ENCODE peak calls at places on chromosomes 11 and 22, in seven cellular contexts. L is MM.1S; I is lower lobe of right lung; D is GM13977; U is HFFc6; P is dorsolateral prefrontal cortex; F is CD8-positive, alpha-beta T cell. O is an unnamed sample.
A peak's percentile ranks its signal among the peaks of the same experiment; 100 is the strongest.

GRCh38 chr11:65884716-65885092 is 3.6 kb downstream of the FIBP start:
- DNase-seq in D (peak; percentile 87), I (peak; percentile 85), L (peak; percentile 79), F (peak; percentile 79), U (peak; percentile 58), P (peak; percentile 71), O (peak; percentile 88)

GRCh38 chr22:33835196-33835788 is 85.0 kb downstream of the LARGE1 start:
- DNase-seq in D (no peak), P (no peak), L (no peak), U (no peak), I (no peak), F (no peak), O (no peak)

GRCh38 chr11:119380816-119381185 is 689 bp downstream of the USP2 start:
- DNase-seq in L (no peak), P (no peak), D (no peak), U (no peak), F (no peak), I (no peak), O (no peak)

GRCh38 chr22:34070051-34070450 is 149.8 kb upstream of the LARGE1 start:
- DNase-seq in D (no peak), I (no peak), F (no peak), U (no peak), L (no peak), P (peak; percentile 42), O (no peak)

GRCh38 chr11:114171257-114172054 is 111.9 kb downstream of the ZBTB16 start:
- DNase-seq in D (no peak), L (no peak), P (no peak), F (no peak), U (no peak), I (peak; percentile 86), O (no peak)

GRCh38 chr22:40030757-40031092 is 36.0 kb downstream of the FAM83F start:
- DNase-seq in P (no peak), D (no peak), U (no peak), I (no peak), F (peak; percentile 19), L (no peak), O (no peak)

GRCh38 chr11:473415-473814 is 23.3 kb downstream of the PTDSS2 start:
- DNase-seq in I (no peak), D (no peak), F (no peak), U (no peak), L (no peak), P (no peak), O (no peak)

GRCh38 chr11:112828433-112828832 is 132.8 kb upstream of the NCAM1 start:
- DNase-seq in P (no peak), F (no peak), D (no peak), U (no peak), L (no peak), I (no peak), O (no peak)

GRCh38 chr11:73242291-73243092 is 24.4 kb downstream of the P2RY2 start:
- DNase-seq in P (peak; percentile 72), L (peak; percentile 70), F (no peak), D (peak; percentile 87), I (peak; percentile 77), U (peak; percentile 64), O (peak; percentile 88)

GRCh38 chr11:84146826-84147225 is 860.7 kb upstream of the CCDC90B start:
- DNase-seq in I (no peak), L (no peak), P (no peak), F (no peak), D (no peak), U (no peak), O (no peak)
- TF ChIP-seq CTCF in I (no peak), L (no peak), P (no peak), F (no peak), D (no peak), U (no peak), O (no peak)

DNA sequence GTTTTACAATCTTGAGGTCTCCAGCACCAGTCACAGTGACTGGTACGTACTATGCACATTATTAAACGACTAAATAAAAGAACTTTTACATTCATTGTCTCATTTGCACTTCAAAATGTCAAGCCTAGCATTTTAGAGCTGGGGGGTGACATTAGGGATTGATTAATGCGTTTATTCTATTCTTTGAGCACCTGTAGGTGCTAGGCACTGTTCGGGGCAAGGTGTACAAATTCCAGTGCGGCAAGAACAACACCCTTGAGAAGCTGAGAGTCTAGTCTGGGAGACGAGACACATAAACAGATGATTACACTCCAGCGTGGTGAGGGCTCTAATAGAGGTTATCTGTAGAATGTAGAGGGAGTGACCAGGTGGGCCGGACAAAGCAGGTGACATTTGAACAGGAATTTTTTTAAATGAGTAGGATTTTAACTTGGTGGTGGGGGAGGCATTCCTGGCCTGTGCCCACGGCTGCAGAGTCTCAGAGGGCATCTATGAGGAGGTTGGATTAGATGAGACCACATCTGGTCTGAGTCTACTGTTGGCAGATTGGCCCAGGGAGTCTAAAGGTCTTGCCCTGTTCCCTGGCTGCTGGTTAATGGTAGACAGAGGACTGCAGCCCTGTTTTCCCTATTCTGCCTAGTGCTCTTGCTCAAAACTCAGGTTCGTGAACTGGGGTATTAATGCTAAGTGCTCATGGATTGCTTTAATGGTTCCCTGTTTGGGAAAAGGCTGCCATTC is 956 bp downstream of the CAT start:
- DNase-seq in D (no peak), L (no peak), U (no peak), I (no peak), F (no peak), P (no peak), O (no peak)
- TF ChIP-seq CTCF in D (no peak), L (no peak), U (no peak), I (no peak), F (no peak), P (no peak), O (no peak)

GRCh38 chr11:87300640-87301381 is 263.1 kb downstream of the TMEM135 start:
- DNase-seq in U (no peak), P (no peak), I (no peak), F (no peak), L (peak; percentile 54), D (no peak), O (no peak)
- TF ChIP-seq CTCF in U (no peak), P (no peak), I (no peak), F (no peak), L (peak; percentile 22), D (no peak), O (no peak)

GRCh38 chr11:74280494-74280893 is 30.9 kb downstream of the P4HA3 start:
- DNase-seq in F (no peak), P (no peak), L (no peak), I (no peak), D (no peak), U (no peak), O (no peak)

GRCh38 chr11:74282863-74283484 is 28.5 kb downstream of the P4HA3 start:
- DNase-seq in U (no peak), P (no peak), F (no peak), L (no peak), I (no peak), D (no peak), O (no peak)

GRCh38 chr11:74284466-74284865 is 27.0 kb downstream of the P4HA3 start:
- DNase-seq in I (no peak), P (no peak), F (no peak), D (no peak), L (no peak), U (peak; percentile 11), O (no peak)

GRCh38 chr11:74283580-74284180 is 27.8 kb downstream of the P4HA3 start:
- DNase-seq in F (no peak), D (no peak), P (no peak), L (no peak), U (no peak), I (no peak), O (no peak)

GRCh38 chr11:74282421-74282820 is 29.0 kb downstream of the P4HA3 start:
- DNase-seq in D (no peak), I (peak; percentile 75), U (no peak), F (no peak), L (no peak), P (no peak), O (no peak)
- TF ChIP-seq CTCF in D (no peak), I (no peak), U (no peak), F (no peak), L (no peak), P (no peak), O (no peak)

GRCh38 chr22:29211066-29211841 is 5.6 kb downstream of the EMID1 start:
- DNase-seq in L (no peak), F (no peak), P (no peak), U (no peak), I (no peak), D (no peak), O (no peak)

GRCh38 chr22:29208502-29208862 is 2.8 kb downstream of the EMID1 start:
- DNase-seq in U (no peak), D (no peak), P (no peak), F (no peak), I (no peak), L (no peak), O (no peak)

GRCh38 chr22:29207562-29208501 is 2.1 kb downstream of the EMID1 start:
- DNase-seq in D (no peak), L (no peak), I (no peak), U (no peak), P (no peak), F (no peak), O (no peak)

GRCh38 chr22:29208879-29209623 is 3.4 kb downstream of the EMID1 start:
- DNase-seq in U (no peak), D (no peak), I (no peak), L (no peak), F (no peak), P (peak; percentile 37), O (no peak)

GRCh38 chr22:29209624-29209929 is 3.9 kb downstream of the EMID1 start:
- DNase-seq in U (no peak), I (no peak), P (no peak), F (no peak), D (no peak), L (no peak), O (no peak)
- TF ChIP-seq CTCF in U (no peak), I (no peak), P (no peak), F (no peak), D (no peak), L (no peak), O (no peak)

GRCh38 chr11:103326070-103326794 is 217.0 kb downstream of the DYNC2H1 start:
- DNase-seq in P (no peak), F (peak; percentile 18), D (peak; percentile 57), I (no peak), U (peak; percentile 79), L (peak; percentile 77), O (peak; percentile 59)
- TF ChIP-seq CTCF in P (peak; percentile 43), F (peak; percentile 50), D (peak; percentile 74), I (peak; percentile 52), U (peak; percentile 85), L (peak; percentile 83), O (peak; percentile 71)

GRCh38 chr11:69262918-69263735 is 30.8 kb upstream of the MYEOV start:
- DNase-seq in D (no peak), L (no peak), U (no peak), P (no peak), I (no peak), F (no peak), O (no peak)

GRCh38 chr11:69264486-69264885 is 29.5 kb upstream of the MYEOV start:
- DNase-seq in U (no peak), I (no peak), P (no peak), D (no peak), L (no peak), F (no peak), O (no peak)

GRCh38 chr11:69265911-69266510 is 27.9 kb upstream of the MYEOV start:
- DNase-seq in I (no peak), D (no peak), P (no peak), F (no peak), U (no peak), L (no peak), O (no peak)

GRCh38 chr11:69265210-69265609 is 28.7 kb upstream of the MYEOV start:
- DNase-seq in L (no peak), I (no peak), U (no peak), F (no peak), P (no peak), D (no peak), O (no peak)

GRCh38 chr11:69263736-69264052 is 30.3 kb upstream of the MYEOV start:
- DNase-seq in D (no peak), I (no peak), P (no peak), F (no peak), L (no peak), U (no peak), O (no peak)
- TF ChIP-seq CTCF in D (no peak), I (no peak), P (no peak), F (no peak), L (no peak), U (no peak), O (no peak)

O was measured in GM10248.